ENCODE peak calls at places on chromosomes 12 and 14, in eight cellular contexts. Z is heart left ventricle, C is astrocyte, V is pancreas, J is astrocyte of the spinal cord, P is choroid plexus epithelial cell, O is psoas muscle, R is WTC11. N is an unnamed sample.

GRCh38 chr14:60101801-60102200 is 10.1 kb downstream of the PCNX4 start:
- DNase-seq in Z (no peak), C (peak), V (no peak), J (no peak), P (peak), O (no peak), R (no peak), N (no peak)

GRCh38 chr12:115880238-115880637 is 397.3 kb downstream of the MED13L start:
- DNase-seq in Z (no peak), C (no peak), V (no peak), J (no peak), P (no peak), O (no peak), R (no peak), N (no peak)

GRCh38 chr12:112841891-112842290 is 50.3 kb downstream of the RPH3A start:
- DNase-seq in Z (no peak), C (peak), V (no peak), J (peak), P (peak), O (no peak), R (no peak), N (peak)

GRCh38 chr14:85333313-85333712 is 196.6 kb upstream of the FLRT2 start:
- DNase-seq in Z (no peak), C (peak), V (no peak), J (peak), P (peak), O (no peak), R (no peak), N (peak)

GRCh38 chr12:57893460-57894353 is 47.2 kb upstream of the CTDSP2 start:
- DNase-seq in Z (peak), C (peak), V (peak), J (peak), P (peak), O (peak), R (peak), N (peak)

GRCh38 chr12:92108651-92109050 is 37.0 kb downstream of the BTG1 start:
- DNase-seq in Z (no peak), C (no peak), V (no peak), J (peak), P (peak), O (no peak), R (no peak), N (peak)

GRCh38 chr12:127107744-127108143 is 1159.2 kb upstream of the TMEM132C start:
- DNase-seq in Z (no peak), C (no peak), V (no peak), J (no peak), P (no peak), O (no peak), R (no peak), N (peak)

GRCh38 chr12:42982828-42983227 is 393.3 kb upstream of the PRICKLE1 start:
- DNase-seq in Z (no peak), C (peak), V (no peak), J (no peak), P (no peak), O (no peak), R (no peak), N (no peak)

GRCh38 chr12:53344824-53345485 is 8.8 kb upstream of the SP7 start:
- DNase-seq in Z (peak), C (peak), V (peak), J (peak), P (peak), O (peak), R (peak), N (peak)

GRCh38 chr14:104011824-104012517 is 69.6 kb upstream of the RD3L start:
- DNase-seq in Z (peak), C (no peak), V (no peak), J (no peak), P (peak), O (no peak), R (no peak), N (peak)

GRCh38 chr12:104864668-104865067 is 93.4 kb downstream of the SLC41A2 start:
- DNase-seq in Z (no peak), C (no peak), V (no peak), J (no peak), P (peak), O (no peak), R (no peak), N (no peak)

GRCh38 chr14:33435911-33436310 is 497.2 kb downstream of the NPAS3 start:
- DNase-seq in Z (no peak), C (peak), V (no peak), J (peak), P (peak), O (no peak), R (no peak), N (peak)

GRCh38 chr14:33430414-33430813 is 491.7 kb downstream of the NPAS3 start:
- DNase-seq in Z (no peak), C (no peak), V (no peak), J (no peak), P (no peak), O (no peak), R (no peak), N (no peak)

GRCh38 chr14:33432407-33433023 is 493.8 kb downstream of the NPAS3 start:
- DNase-seq in Z (no peak), C (peak), V (no peak), J (peak), P (peak), O (no peak), R (no peak), N (peak)
- TF ChIP-seq CTCF in Z (peak), C (peak), V (peak), J (peak), P (peak), O (peak), R (no peak), N (peak)

GRCh38 chr14:101183376-101184103 is 280.0 kb upstream of the RTL1 start:
- DNase-seq in Z (no peak), C (no peak), V (peak), J (no peak), P (peak), O (no peak), R (peak), N (no peak)
- TF ChIP-seq CTCF in Z (no peak), C (peak), V (no peak), J (peak), P (peak), O (no peak), R (peak), N (no peak)

DNA sequence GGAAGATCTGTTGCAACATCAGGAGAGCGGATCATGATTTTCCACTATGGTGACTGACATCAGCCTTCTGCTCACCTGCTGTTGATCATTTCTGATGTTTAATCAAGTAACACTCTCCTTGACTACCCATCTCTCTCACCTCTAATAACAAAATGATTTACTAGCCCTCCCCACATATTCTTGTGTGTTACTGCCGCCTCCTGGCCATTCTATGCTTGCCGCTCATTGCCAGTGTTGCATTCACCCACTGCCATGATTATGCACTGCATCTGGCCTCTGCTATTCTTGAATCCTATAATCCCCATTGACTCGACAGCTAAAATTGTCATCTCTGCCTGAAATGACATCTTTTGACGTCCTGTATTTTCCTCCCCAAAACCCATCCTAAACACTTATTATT is 113.8 kb downstream of the RERGL start:
- DNase-seq in Z (no peak), C (no peak), V (no peak), J (no peak), P (peak), O (no peak), R (peak), N (peak)
- TF ChIP-seq CTCF in Z (no peak), C (peak), V (no peak), J (peak), P (peak), O (no peak), R (peak), N (peak)

GRCh38 chr12:21892341-21892740 is 48.9 kb downstream of the ABCC9 start:
- DNase-seq in Z (no peak), C (no peak), V (no peak), J (no peak), P (no peak), O (no peak), R (no peak), N (no peak)
- TF ChIP-seq CTCF in Z (no peak), C (no peak), V (no peak), J (no peak), P (no peak), O (no peak), R (no peak), N (no peak)

GRCh38 chr14:30118992-30119640 is 191.5 kb upstream of the PRKD1 start:
- DNase-seq in Z (no peak), C (no peak), V (no peak), J (no peak), P (no peak), O (no peak), R (no peak), N (no peak)

GRCh38 chr14:30115756-30116155 is 188.1 kb upstream of the PRKD1 start:
- DNase-seq in Z (no peak), C (no peak), V (no peak), J (peak), P (peak), O (no peak), R (no peak), N (no peak)

GRCh38 chr14:30108975-30109700 is 181.5 kb upstream of the PRKD1 start:
- DNase-seq in Z (no peak), C (peak), V (no peak), J (no peak), P (peak), O (no peak), R (no peak), N (no peak)

DNA sequence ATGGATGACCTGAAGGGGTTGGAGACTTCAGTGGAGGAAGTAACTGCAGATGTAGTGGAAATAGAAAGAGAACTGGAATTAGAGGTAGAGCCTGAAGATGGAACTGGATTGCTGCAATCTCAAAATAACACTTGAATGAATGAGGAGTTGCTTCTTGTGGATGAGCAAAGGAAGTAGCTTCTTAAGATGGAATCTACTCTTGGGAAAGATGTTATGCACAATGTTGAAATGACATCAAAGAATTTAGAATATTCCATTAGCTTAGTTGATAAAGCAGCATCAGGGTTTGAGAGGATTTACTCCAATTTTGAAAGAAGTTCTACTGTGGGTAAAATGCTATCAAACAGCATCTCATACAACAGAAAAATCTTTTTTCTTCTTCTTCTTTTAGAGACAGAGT is 186.4 kb upstream of the PRKD1 start:
- DNase-seq in Z (no peak), C (no peak), V (no peak), J (no peak), P (peak), O (no peak), R (no peak), N (no peak)
- TF ChIP-seq CTCF in Z (no peak), C (no peak), V (no peak), J (no peak), P (no peak), O (no peak), R (no peak), N (no peak)

DNA sequence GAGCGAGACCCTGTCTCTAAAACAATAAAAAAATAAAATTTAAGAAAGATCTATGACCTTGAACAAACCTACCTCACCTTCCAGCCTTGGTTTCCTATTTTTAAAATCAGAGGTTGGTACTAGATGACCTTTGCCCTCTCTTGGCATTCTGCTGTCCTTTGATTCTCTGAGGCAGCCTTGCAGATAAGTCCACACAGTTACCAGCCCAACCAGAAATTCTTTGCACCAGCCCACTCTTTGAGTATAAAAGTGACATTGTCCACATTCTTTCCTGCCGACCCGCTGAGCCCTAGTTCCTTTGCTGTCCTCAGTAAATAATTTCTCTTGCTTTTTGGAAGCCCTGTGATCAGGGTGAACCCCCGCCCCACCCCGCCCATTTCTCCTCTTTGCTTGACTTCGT is 150.4 kb downstream of the PHETA1 start:
- DNase-seq in Z (no peak), C (no peak), V (no peak), J (no peak), P (no peak), O (no peak), R (no peak), N (no peak)
- TF ChIP-seq CTCF in Z (no peak), C (no peak), V (no peak), J (no peak), P (no peak), O (no peak), R (no peak), N (no peak)

GRCh38 chr14:65486856-65487255 is 74.3 kb downstream of the FUT8 start:
- DNase-seq in Z (no peak), C (peak), V (no peak), J (peak), P (peak), O (no peak), R (no peak), N (no peak)
- TF ChIP-seq CTCF in Z (no peak), C (no peak), V (no peak), J (no peak), P (no peak), O (no peak), R (no peak), N (no peak)

GRCh38 chr14:67393689-67394088 is 18.3 kb downstream of the PLEK2 start:
- DNase-seq in Z (no peak), C (no peak), V (no peak), J (no peak), P (no peak), O (no peak), R (no peak), N (no peak)
- TF ChIP-seq CTCF in Z (no peak), C (no peak), V (no peak), J (no peak), P (no peak), O (no peak), R (no peak), N (no peak)